ENCODE peak calls at places on chromosome 4, in four cellular contexts. N is H9, L is IMR-90, S is mesendoderm. M is an unnamed sample.

GRCh38 chr4:140176735-140177134 is 22.8 kb upstream of the MAML3 start:
- DNase-seq in N (no peak), L (peak), S (no peak), M (no peak)

GRCh38 chr4:155906554-155907247 is 3.2 kb downstream of the TDO2 start:
- DNase-seq in N (no peak), L (peak), S (no peak), M (no peak)

GRCh38 chr4:47122592-47123291 is 91.4 kb downstream of the GABRB1 start:
- DNase-seq in N (peak), L (peak), S (peak), M (peak)

GRCh38 chr4:48896845-48897244 is 9.7 kb downstream of the OCIAD2 start:
- DNase-seq in N (no peak), L (no peak), S (no peak), M (no peak)

GRCh38 chr4:145954924-145955339 is 16.3 kb upstream of the ZNF827 start:
- DNase-seq in N (no peak), L (peak), S (no peak), M (no peak)

GRCh38 chr4:159357350-159357749 is 254.5 kb downstream of the RAPGEF2 start:
- DNase-seq in N (no peak), L (no peak), S (no peak), M (no peak)

GRCh38 chr4:119692001-119692400 is 63.4 kb upstream of the PDE5A start:
- DNase-seq in N (no peak), L (peak), S (no peak), M (no peak)

GRCh38 chr4:8369426-8370105 is 71.0 kb downstream of the ACOX3 start:
- DNase-seq in N (no peak), L (no peak), S (no peak), M (no peak)

GRCh38 chr4:77800483-77801259 is 18.5 kb downstream of the CNOT6L start:
- DNase-seq in N (no peak), L (peak), S (no peak), M (no peak)

GRCh38 chr4:40458109-40458508 is 123.0 kb downstream of the CHRNA9 start:
- DNase-seq in N (no peak), L (no peak), S (no peak), M (no peak)

GRCh38 chr4:7442609-7443140 is 7.9 kb upstream of the PSAPL1 start:
- DNase-seq in N (no peak), L (no peak), S (no peak), M (no peak)

GRCh38 chr4:28007693-28008092 is 1147.1 kb downstream of the STIM2 start:
- DNase-seq in N (no peak), L (no peak), S (no peak), M (no peak)

GRCh38 chr4:139669859-139670258 is 4.2 kb downstream of the MGST2 start:
- DNase-seq in N (no peak), L (no peak), S (peak), M (no peak)

GRCh38 chr4:180059216-180059881 is 2183.9 kb upstream of the TENM3 start:
- DNase-seq in N (peak), L (no peak), S (peak), M (peak)

GRCh38 chr4:107519057-107519456 is 201.0 kb downstream of the PAPSS1 start:
- DNase-seq in N (no peak), L (peak), S (peak), M (no peak)

GRCh38 chr4:26075588-26075987 is 161.6 kb downstream of the SMIM20 start:
- DNase-seq in N (no peak), L (no peak), S (no peak), M (no peak)

GRCh38 chr4:128286474-128287158 is 997 bp downstream of the PGRMC2 start:
- DNase-seq in N (no peak), L (peak), S (peak), M (no peak)

GRCh38 chr4:177006331-177006730 is 213.6 kb upstream of the VEGFC start:
- DNase-seq in N (no peak), L (no peak), S (no peak), M (no peak)

GRCh38 chr4:105526656-105527055 is 25.8 kb upstream of the ARHGEF38 start:
- DNase-seq in N (no peak), L (no peak), S (no peak), M (no peak)
- H3K18ac ChIP-seq in N (no peak), L (no peak), S (no peak), M (no peak)

GRCh38 chr4:166726832-166727231 is 507.5 kb downstream of the SPOCK3 start:
- DNase-seq in N (no peak), L (no peak), S (peak), M (no peak)
- H3K56ac ChIP-seq in N (no peak), L (no peak), S (no peak), M (no peak)

DNA sequence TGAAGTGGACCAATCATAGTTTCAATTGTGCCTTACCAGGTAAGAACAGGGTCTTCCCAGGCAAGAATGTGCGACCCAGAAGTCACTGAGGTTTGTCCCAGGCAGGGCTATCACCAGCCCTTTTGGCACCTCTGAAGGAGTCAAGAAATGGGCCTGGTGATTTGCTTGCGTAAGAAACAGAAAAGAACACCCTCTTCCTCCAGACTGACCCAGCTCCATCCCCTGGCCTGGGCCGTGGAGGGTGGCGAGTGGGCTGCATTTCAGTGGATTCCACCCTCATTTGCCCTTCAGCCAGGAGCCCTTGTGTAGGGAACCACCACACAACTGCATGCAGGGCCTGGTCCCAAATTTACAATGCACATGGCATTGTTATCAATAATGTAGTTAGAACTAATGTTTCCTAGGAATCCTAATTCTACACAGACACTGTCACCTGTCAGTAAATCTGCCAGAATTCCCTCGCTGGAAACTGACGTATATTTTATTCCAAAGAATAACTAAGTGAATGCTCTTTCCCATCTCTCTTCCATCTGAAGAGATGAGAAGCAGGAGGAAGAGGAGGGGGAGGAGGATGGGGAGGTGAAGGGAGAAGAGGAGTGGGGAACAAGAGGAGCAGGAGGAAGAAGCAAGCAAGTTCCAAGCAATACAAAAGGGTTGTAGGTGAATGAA is 46.6 kb downstream of the TSPAN5 start:
- DNase-seq in N (no peak), L (no peak), S (peak), M (no peak)
- H3K18ac ChIP-seq in N (no peak), L (no peak), S (no peak), M (peak)

DNA sequence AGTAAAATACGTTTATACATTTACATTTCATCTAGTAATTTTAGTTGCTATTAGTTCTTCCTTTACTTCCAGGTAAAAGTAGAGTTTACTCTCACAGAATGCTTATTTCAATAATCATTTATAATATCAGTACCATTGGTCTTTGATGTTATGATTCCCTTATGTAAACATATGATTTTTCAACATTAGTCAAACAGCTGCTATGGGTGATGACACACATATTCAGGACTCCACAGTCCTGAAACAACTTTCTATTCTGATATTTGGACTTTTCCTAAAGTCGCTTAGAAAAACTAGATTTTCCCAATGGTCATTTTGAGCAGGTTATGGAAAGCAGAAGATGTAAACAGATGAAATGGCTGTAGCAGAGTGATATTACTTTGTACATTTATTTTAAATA is 369.8 kb downstream of the UNC5C start:
- DNase-seq in N (no peak), L (no peak), S (no peak), M (no peak)
- H3K56ac ChIP-seq in N (no peak), L (no peak), S (no peak), M (no peak)

DNA sequence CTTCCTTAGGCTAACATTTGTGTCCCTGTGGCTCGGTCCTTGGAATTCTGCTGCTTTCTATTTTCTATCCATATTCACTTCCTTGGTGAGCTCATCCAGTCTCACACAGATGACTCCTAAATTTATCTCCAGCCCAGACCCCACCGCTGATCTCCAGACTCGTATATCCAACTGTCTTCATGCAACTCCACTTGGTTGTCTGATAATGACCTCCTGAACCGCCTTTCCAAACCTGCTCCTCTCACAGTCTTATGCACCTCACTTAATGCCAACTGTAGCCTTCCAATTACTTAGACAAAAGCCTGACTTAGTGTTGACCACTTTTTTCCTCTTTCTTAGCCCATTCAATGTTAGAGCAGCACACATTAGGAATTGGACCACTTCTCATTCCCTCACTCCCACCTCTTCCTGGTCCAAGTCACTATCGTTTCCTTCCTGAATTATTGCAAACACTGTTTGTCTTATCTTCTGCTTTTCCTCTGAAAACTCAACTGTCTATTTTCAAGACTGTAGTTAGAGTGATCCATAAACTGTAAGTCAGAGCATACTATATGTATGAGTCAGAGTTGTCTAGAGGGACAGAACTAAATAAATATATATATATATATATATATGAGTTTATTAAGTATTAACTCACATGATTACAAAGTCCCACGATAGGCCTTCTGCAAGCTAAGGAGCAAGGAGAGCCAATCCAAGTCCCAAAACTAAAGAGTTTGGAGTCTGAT is 292.5 kb downstream of the UNC5C start:
- DNase-seq in N (no peak), L (peak), S (no peak), M (no peak)
- H3K18ac ChIP-seq in N (no peak), L (no peak), S (no peak), M (no peak)

GRCh38 chr4:60452259-60452658 is 747.9 kb upstream of the ADGRL3 start:
- DNase-seq in N (no peak), L (no peak), S (no peak), M (no peak)

GRCh38 chr4:60450054-60450453 is 750.1 kb upstream of the ADGRL3 start:
- DNase-seq in N (no peak), L (no peak), S (peak), M (no peak)

GRCh38 chr4:60455380-60455779 is 744.7 kb upstream of the ADGRL3 start:
- DNase-seq in N (no peak), L (no peak), S (no peak), M (no peak)
- H3K56ac ChIP-seq in N (no peak), L (no peak), S (no peak), M (no peak)

DNA sequence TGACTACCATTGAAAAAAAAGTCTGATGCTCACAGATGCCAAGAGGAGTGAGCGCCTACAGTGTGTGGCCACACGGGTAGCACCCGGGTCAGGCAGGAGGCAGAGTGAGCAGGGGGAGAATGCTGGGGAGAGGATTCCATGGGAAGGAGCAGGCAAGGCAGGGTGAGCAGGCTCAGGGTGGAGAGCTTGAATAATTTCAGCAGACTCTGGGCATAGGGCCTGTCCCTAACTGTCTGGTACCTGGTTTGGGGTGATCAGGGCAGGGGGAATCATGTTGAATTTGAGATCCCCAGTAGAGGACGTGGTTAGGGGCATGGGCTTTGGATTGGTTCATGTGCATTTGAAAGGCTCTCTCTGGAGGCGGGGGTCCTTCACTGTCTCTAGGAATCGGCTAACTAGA is 51.2 kb upstream of the TLR3 start:
- DNase-seq in N (no peak), L (no peak), S (no peak), M (no peak)
- H3K18ac ChIP-seq in N (peak), L (no peak), S (no peak), M (peak)

GRCh38 chr4:55237839-55238238 is 108.2 kb upstream of the SRD5A3 start:
- DNase-seq in N (no peak), L (no peak), S (no peak), M (no peak)

GRCh38 chr4:55241461-55241860 is 104.6 kb upstream of the SRD5A3 start:
- DNase-seq in N (no peak), L (no peak), S (no peak), M (no peak)

DNA sequence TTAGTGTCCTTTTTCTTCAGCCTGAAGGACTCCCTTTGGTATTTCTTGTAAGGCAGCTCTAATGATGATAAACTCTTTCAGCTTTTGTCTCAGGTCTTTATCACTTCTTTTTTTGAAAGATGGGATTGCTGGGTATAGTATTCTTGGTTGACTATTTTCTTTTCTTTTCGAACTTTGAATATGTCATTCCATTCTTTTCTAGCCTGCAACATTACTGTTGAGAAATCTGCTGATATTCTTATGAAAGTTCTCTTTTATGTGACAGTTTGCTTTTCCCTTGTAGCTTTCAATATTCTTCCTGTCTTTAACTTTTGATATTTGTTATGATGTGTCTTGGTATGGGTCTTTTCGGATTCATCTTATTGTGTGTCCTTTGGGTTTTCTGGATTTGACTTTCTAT is 107.6 kb upstream of the SRD5A3 start:
- DNase-seq in N (no peak), L (no peak), S (no peak), M (no peak)
- H3K56ac ChIP-seq in N (no peak), L (no peak), S (no peak), M (no peak)

GRCh38 chr4:2047781-2048581 is 11.1 kb upstream of the NAT8L start:
- DNase-seq in N (no peak), L (no peak), S (no peak), M (peak)
- H3K18ac ChIP-seq in N (no peak), L (no peak), S (no peak), M (no peak)

GRCh38 chr4:38409852-38410251 is 254.1 kb upstream of the KLF3 start:
- DNase-seq in N (no peak), L (no peak), S (no peak), M (no peak)
- H3K56ac ChIP-seq in N (no peak), L (no peak), S (no peak), M (no peak)